ENCODE peak calls at places on chromosomes 13 and 19, in eight cellular contexts. I is GM10248; F is stimulated activated CD4-positive, alpha-beta T cell treated with anti-CD3 and anti-CD28 coated beads, Interleukin-12 subunit alpha, Interleukin-12 subunit beta, amount 100 ng/mL, for 24 hours; B is esophagus muscularis mucosa; J is activated T-helper 1 cell treated with anti-CD3 and anti-CD28 coated beads, Interleukin-2, amount 50 U/mL, for 16 hours; M is aorta; Y is NCI-H1436; K is activated T-cell treated with anti-CD3 and anti-CD28 coated beads for 1 hour. N is an unnamed sample.

GRCh38 chr13:33671560-33671959 is 146.4 kb upstream of the RFC3 start:
- DNase-seq in M (no peak), F (no peak), B (no peak), I (no peak), J (no peak), K (no peak), Y (no peak), N (no peak)

GRCh38 chr19:18292810-18293641 is 11.6 kb upstream of the JUND start:
- DNase-seq in M (peak), K (no peak), J (no peak), I (peak), Y (peak), B (no peak), F (peak), N (no peak)

GRCh38 chr19:33601583-33601982 is 20.2 kb upstream of the CHST8 start:
- DNase-seq in Y (no peak), K (no peak), J (no peak), B (no peak), F (no peak), M (no peak), I (no peak), N (no peak)

GRCh38 chr19:45092747-45093678 is at the start of gene PPP1R37:
- DNase-seq in I (peak), B (peak), J (peak), K (peak), F (peak), Y (peak), M (peak), N (peak)

GRCh38 chr13:26340812-26341211 is 86.9 kb downstream of the CDK8 start:
- DNase-seq in K (no peak), Y (no peak), B (no peak), F (no peak), I (no peak), M (no peak), J (no peak), N (no peak)

GRCh38 chr13:44629465-44630183 is 53.5 kb upstream of the TSC22D1 start:
- DNase-seq in K (no peak), M (no peak), F (no peak), Y (no peak), I (no peak), J (no peak), B (no peak), N (no peak)

GRCh38 chr13:99686944-99687382 is 185.7 kb downstream of the TM9SF2 start:
- DNase-seq in F (no peak), J (no peak), Y (no peak), K (no peak), M (no peak), B (no peak), I (no peak), N (no peak)

GRCh38 chr19:5631511-5632240 is 8.8 kb downstream of the SAFB start:
- DNase-seq in Y (no peak), B (no peak), M (no peak), F (no peak), I (no peak), K (no peak), J (no peak), N (no peak)

GRCh38 chr19:49336482-49337266 is 1.5 kb downstream of the CD37 start:
- DNase-seq in I (no peak), J (no peak), K (no peak), B (peak), Y (no peak), M (peak), F (no peak), N (no peak)

GRCh38 chr13:84658881-84659661 is 776.8 kb upstream of the SLITRK1 start:
- DNase-seq in M (no peak), Y (no peak), J (no peak), F (no peak), B (no peak), K (no peak), I (no peak), N (no peak)

GRCh38 chr13:56924401-56924800 is 216.3 kb upstream of the PRR20A start:
- DNase-seq in B (no peak), K (no peak), I (no peak), J (no peak), M (no peak), Y (no peak), F (no peak), N (no peak)

GRCh38 chr13:24500977-24501376 is 11.6 kb downstream of the PARP4 start:
- DNase-seq in M (no peak), J (no peak), I (no peak), B (no peak), F (no peak), Y (no peak), K (no peak), N (no peak)

GRCh38 chr19:18418034-18418724 is 1.0 kb upstream of the SSBP4 start:
- DNase-seq in K (no peak), Y (no peak), M (peak), F (no peak), I (no peak), B (no peak), J (no peak), N (no peak)

GRCh38 chr13:51118809-51119431 is 7.8 kb upstream of the C13orf42 start:
- DNase-seq in J (no peak), K (no peak), B (no peak), M (no peak), Y (no peak), F (no peak), I (no peak), N (no peak)

GRCh38 chr13:61286148-61286745 is 129.4 kb downstream of the PCDH20 start:
- DNase-seq in K (no peak), F (no peak), Y (no peak), M (no peak), B (no peak), I (no peak), J (no peak), N (no peak)

GRCh38 chr13:99331881-99332293 is 24.7 kb upstream of the GPR183 start:
- DNase-seq in B (peak), K (no peak), M (no peak), J (no peak), I (no peak), F (no peak), Y (no peak), N (no peak)

GRCh38 chr13:105334211-105334610 is 1201.3 kb downstream of the EFNB2 start:
- DNase-seq in B (no peak), Y (no peak), J (no peak), F (no peak), I (no peak), K (no peak), M (no peak), N (no peak)

GRCh38 chr13:74870865-74871264 is 611.1 kb downstream of the TBC1D4 start:
- DNase-seq in F (no peak), K (no peak), M (no peak), B (no peak), I (no peak), Y (no peak), J (no peak), N (no peak)

GRCh38 chr13:66348745-66349720 is 881.1 kb downstream of the PCDH9 start:
- DNase-seq in I (no peak), F (no peak), M (no peak), K (no peak), Y (no peak), B (no peak), J (no peak), N (no peak)

GRCh38 chr13:30829145-30829544 is 76.9 kb upstream of the MEDAG start:
- DNase-seq in K (no peak), I (no peak), Y (no peak), B (no peak), F (no peak), J (no peak), M (no peak), N (no peak)

GRCh38 chr13:73429691-73430090 is 370.9 kb downstream of the KLF5 start:
- DNase-seq in J (no peak), I (no peak), M (no peak), F (no peak), Y (no peak), K (no peak), B (no peak), N (no peak)

GRCh38 chr13:91046715-91047327 is 300.7 kb upstream of the MIR17HG start:
- DNase-seq in Y (no peak), B (no peak), I (no peak), M (no peak), J (no peak), F (no peak), K (no peak), N (no peak)

GRCh38 chr19:13153627-13154240 is 3.5 kb downstream of the IER2 start:
- DNase-seq in M (peak), I (no peak), B (no peak), K (peak), J (no peak), Y (peak), F (no peak), N (no peak)

GRCh38 chr19:4196009-4196408 is 13.5 kb downstream of the ANKRD24 start:
- DNase-seq in I (no peak), Y (no peak), F (no peak), B (no peak), K (no peak), M (no peak), J (no peak), N (no peak)

GRCh38 chr19:55384576-55385235 is 614 bp upstream of the TMEM238 start:
- DNase-seq in F (no peak), K (no peak), I (no peak), M (no peak), Y (peak), J (no peak), B (no peak), N (no peak)

N was measured in SIG-M5.